ENCODE peak calls at places on chromosomes 11 and 22, in six cellular contexts. One of them, this sample, is unnamed.

GRCh38 chr11:7575841-7576451 is 62.1 kb downstream of the PPFIBP2 start:
- DNase-seq in lower lobe of right lung: no peak
- DNase-seq in mammary epithelial cell: no peak
- DNase-seq in left ventricle myocardium inferior: no peak
- DNase-seq in esophagus squamous epithelium: no peak
- DNase-seq in spleen: no peak
- DNase-seq in this sample: peak; percentile 74

GRCh38 chr11:70647188-70648166 is 249.1 kb downstream of the CTTN start:
- DNase-seq in esophagus squamous epithelium: no peak
- DNase-seq in lower lobe of right lung: no peak
- DNase-seq in spleen: no peak
- DNase-seq in left ventricle myocardium inferior: no peak
- DNase-seq in mammary epithelial cell: no peak
- DNase-seq in this sample: no peak

GRCh38 chr11:12087075-12087775 is 23.2 kb upstream of the MICAL2 start:
- DNase-seq in lower lobe of right lung: peak; percentile 68
- DNase-seq in mammary epithelial cell: peak; percentile 87
- DNase-seq in left ventricle myocardium inferior: no peak
- DNase-seq in esophagus squamous epithelium: no peak
- DNase-seq in spleen: peak; percentile 79
- DNase-seq in this sample: no peak

GRCh38 chr11:133479209-133479608 is 53.1 kb downstream of the OPCML start:
- DNase-seq in esophagus squamous epithelium: no peak
- DNase-seq in mammary epithelial cell: peak; percentile 1
- DNase-seq in left ventricle myocardium inferior: no peak
- DNase-seq in spleen: no peak
- DNase-seq in lower lobe of right lung: no peak
- DNase-seq in this sample: no peak

GRCh38 chr11:65439331-65440181 is 17.0 kb downstream of the NEAT1 start:
- DNase-seq in esophagus squamous epithelium: no peak
- DNase-seq in mammary epithelial cell: no peak
- DNase-seq in spleen: no peak
- DNase-seq in left ventricle myocardium inferior: no peak
- DNase-seq in lower lobe of right lung: no peak
- DNase-seq in this sample: peak; percentile 24

GRCh38 chr11:27757953-27758352 is 57.7 kb upstream of the BDNF start:
- DNase-seq in spleen: no peak
- DNase-seq in left ventricle myocardium inferior: no peak
- DNase-seq in mammary epithelial cell: peak; percentile 3
- DNase-seq in esophagus squamous epithelium: no peak
- DNase-seq in lower lobe of right lung: no peak
- DNase-seq in this sample: no peak

GRCh38 chr22:23925020-23925606 is 30.9 kb downstream of the MIF start:
- DNase-seq in lower lobe of right lung: no peak
- DNase-seq in left ventricle myocardium inferior: no peak
- DNase-seq in esophagus squamous epithelium: no peak
- DNase-seq in mammary epithelial cell: no peak
- DNase-seq in spleen: no peak
- DNase-seq in this sample: no peak

GRCh38 chr22:21632931-21633330 is 371 bp downstream of the CCDC116 start:
- DNase-seq in lower lobe of right lung: no peak
- DNase-seq in left ventricle myocardium inferior: no peak
- DNase-seq in mammary epithelial cell: no peak
- DNase-seq in spleen: no peak
- DNase-seq in esophagus squamous epithelium: no peak
- DNase-seq in this sample: no peak

GRCh38 chr22:42294034-42294985 is 23.9 kb upstream of the TCF20 start:
- DNase-seq in spleen: no peak
- DNase-seq in mammary epithelial cell: peak; percentile 42
- DNase-seq in left ventricle myocardium inferior: peak; percentile 53
- DNase-seq in esophagus squamous epithelium: no peak
- DNase-seq in lower lobe of right lung: no peak
- DNase-seq in this sample: peak; percentile 38

GRCh38 chr11:119982517-119983239 is 155.2 kb downstream of the TRIM29 start:
- DNase-seq in spleen: no peak
- DNase-seq in mammary epithelial cell: no peak
- DNase-seq in left ventricle myocardium inferior: no peak
- DNase-seq in lower lobe of right lung: no peak
- DNase-seq in esophagus squamous epithelium: no peak
- DNase-seq in this sample: no peak

GRCh38 chr11:84790849-84791427 is 836.2 kb downstream of the DLG2 start:
- DNase-seq in left ventricle myocardium inferior: no peak
- DNase-seq in esophagus squamous epithelium: no peak
- DNase-seq in lower lobe of right lung: no peak
- DNase-seq in mammary epithelial cell: no peak
- DNase-seq in spleen: no peak
- DNase-seq in this sample: no peak

GRCh38 chr11:47324520-47324919 is 28.0 kb downstream of the MYBPC3 start:
- DNase-seq in spleen: no peak
- DNase-seq in esophagus squamous epithelium: no peak
- DNase-seq in lower lobe of right lung: no peak
- DNase-seq in left ventricle myocardium inferior: no peak
- DNase-seq in mammary epithelial cell: no peak
- DNase-seq in this sample: no peak

GRCh38 chr11:45285931-45286632 is at the start of gene SYT13:
- DNase-seq in lower lobe of right lung: no peak
- DNase-seq in mammary epithelial cell: no peak
- DNase-seq in spleen: no peak
- DNase-seq in left ventricle myocardium inferior: no peak
- DNase-seq in esophagus squamous epithelium: no peak
- DNase-seq in this sample: peak; percentile 78

GRCh38 chr22:22166941-22167713 is 77.5 kb upstream of the VPREB1 start:
- DNase-seq in mammary epithelial cell: no peak
- DNase-seq in esophagus squamous epithelium: no peak
- DNase-seq in lower lobe of right lung: no peak
- DNase-seq in left ventricle myocardium inferior: no peak
- DNase-seq in spleen: no peak
- DNase-seq in this sample: no peak

GRCh38 chr11:104979839-104980238 is 11.5 kb upstream of the CASP4 start:
- DNase-seq in lower lobe of right lung: no peak
- DNase-seq in mammary epithelial cell: no peak
- DNase-seq in left ventricle myocardium inferior: no peak
- DNase-seq in esophagus squamous epithelium: no peak
- DNase-seq in spleen: no peak
- DNase-seq in this sample: no peak

GRCh38 chr22:21568207-21569075 is 927 bp downstream of the UBE2L3 start:
- DNase-seq in esophagus squamous epithelium: no peak
- DNase-seq in lower lobe of right lung: no peak
- DNase-seq in spleen: peak; percentile 81
- DNase-seq in mammary epithelial cell: no peak
- DNase-seq in left ventricle myocardium inferior: peak; percentile 19
- DNase-seq in this sample: no peak

GRCh38 chr22:50209893-50210292 is 9.1 kb downstream of the SELENOO start:
- DNase-seq in esophagus squamous epithelium: no peak
- DNase-seq in mammary epithelial cell: peak; percentile 37
- DNase-seq in left ventricle myocardium inferior: peak; percentile 59
- DNase-seq in lower lobe of right lung: peak; percentile 72
- DNase-seq in spleen: peak; percentile 87
- DNase-seq in this sample: peak; percentile 79

GRCh38 chr22:37301144-37301820 is 19.0 kb downstream of the CYTH4 start:
- DNase-seq in esophagus squamous epithelium: no peak
- DNase-seq in lower lobe of right lung: no peak
- DNase-seq in mammary epithelial cell: no peak
- DNase-seq in spleen: no peak
- DNase-seq in left ventricle myocardium inferior: no peak
- DNase-seq in this sample: no peak

GRCh38 chr11:57552479-57552878 is 15.0 kb downstream of the UBE2L6 start:
- DNase-seq in spleen: no peak
- DNase-seq in esophagus squamous epithelium: no peak
- DNase-seq in lower lobe of right lung: no peak
- DNase-seq in left ventricle myocardium inferior: no peak
- DNase-seq in mammary epithelial cell: no peak
- DNase-seq in this sample: no peak

GRCh38 chr11:23973244-23973643 is 523.6 kb upstream of the LUZP2 start:
- DNase-seq in left ventricle myocardium inferior: no peak
- DNase-seq in lower lobe of right lung: no peak
- DNase-seq in esophagus squamous epithelium: no peak
- DNase-seq in spleen: no peak
- DNase-seq in mammary epithelial cell: no peak
- DNase-seq in this sample: no peak

DNA sequence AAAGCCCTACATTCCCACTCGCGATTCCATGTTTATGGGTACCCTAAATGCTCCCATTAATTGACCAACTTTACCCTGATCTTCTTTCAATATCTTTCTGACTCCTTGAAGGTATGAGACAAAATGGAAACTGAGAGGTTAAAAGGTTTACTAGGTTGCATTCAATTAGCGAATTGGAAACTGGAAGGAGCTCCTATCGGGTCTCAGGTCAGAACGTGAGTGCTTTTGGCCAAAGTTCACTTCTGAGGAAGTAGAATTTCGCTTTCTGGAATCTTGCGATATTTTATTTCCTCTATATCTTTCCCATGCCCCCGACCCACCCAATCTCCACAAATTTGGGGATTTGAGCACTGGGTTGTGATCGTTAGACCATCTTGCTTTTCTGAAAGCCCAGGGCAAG is 2.6 kb downstream of the EHF start:
- DNase-seq in esophagus squamous epithelium: no peak
- DNase-seq in lower lobe of right lung: no peak
- DNase-seq in spleen: no peak
- DNase-seq in mammary epithelial cell: no peak
- DNase-seq in left ventricle myocardium inferior: no peak
- DNase-seq in this sample: no peak
- H3K27ac ChIP-seq in esophagus squamous epithelium: peak overlapping the region; percentile 88
- H3K27ac ChIP-seq in lower lobe of right lung: peak overlapping the region; percentile 74
- H3K27ac ChIP-seq in spleen: no peak overlapping the region
- H3K27ac ChIP-seq in mammary epithelial cell: no peak overlapping the region
- H3K27ac ChIP-seq in left ventricle myocardium inferior: no peak overlapping the region
- H3K27ac ChIP-seq in this sample: peak overlapping the region; percentile 82

DNA sequence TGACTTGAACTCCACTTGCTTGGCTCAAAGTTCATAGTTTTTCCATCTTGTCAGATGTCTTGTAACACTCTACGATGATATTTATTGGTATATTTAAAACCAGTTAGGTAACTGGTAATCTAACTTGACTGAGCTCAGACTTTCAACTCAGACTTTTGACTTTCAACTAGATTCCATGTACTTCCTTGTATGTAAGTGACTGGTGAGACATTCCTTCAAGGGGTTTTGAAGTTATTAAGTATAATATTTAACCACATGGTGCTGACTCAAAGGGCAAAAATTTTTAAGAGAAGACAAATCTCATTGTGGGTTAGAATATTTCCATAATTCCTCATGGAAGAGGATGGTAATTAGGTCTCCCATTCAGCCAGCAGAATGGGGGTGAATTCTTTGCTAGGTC is 631.3 kb upstream of the ANO5 start:
- DNase-seq in spleen: no peak
- DNase-seq in mammary epithelial cell: peak; percentile 64
- DNase-seq in esophagus squamous epithelium: no peak
- DNase-seq in lower lobe of right lung: no peak
- DNase-seq in left ventricle myocardium inferior: no peak
- DNase-seq in this sample: no peak
- H3K27ac ChIP-seq in spleen: no peak overlapping the region
- H3K27ac ChIP-seq in mammary epithelial cell: no peak overlapping the region
- H3K27ac ChIP-seq in esophagus squamous epithelium: no peak overlapping the region
- H3K27ac ChIP-seq in lower lobe of right lung: no peak overlapping the region
- H3K27ac ChIP-seq in left ventricle myocardium inferior: no peak overlapping the region
- H3K27ac ChIP-seq in this sample: no peak overlapping the region

GRCh38 chr11:31772412-31772811 is 38.7 kb downstream of the PAX6 start:
- DNase-seq in spleen: no peak
- DNase-seq in lower lobe of right lung: no peak
- DNase-seq in esophagus squamous epithelium: no peak
- DNase-seq in mammary epithelial cell: no peak
- DNase-seq in left ventricle myocardium inferior: no peak
- DNase-seq in this sample: no peak

GRCh38 chr11:31768744-31769143 is 42.4 kb downstream of the PAX6 start:
- DNase-seq in mammary epithelial cell: no peak
- DNase-seq in lower lobe of right lung: no peak
- DNase-seq in spleen: no peak
- DNase-seq in left ventricle myocardium inferior: no peak
- DNase-seq in esophagus squamous epithelium: no peak
- DNase-seq in this sample: no peak

GRCh38 chr11:31767665-31768064 is 43.5 kb downstream of the PAX6 start:
- DNase-seq in esophagus squamous epithelium: no peak
- DNase-seq in mammary epithelial cell: no peak
- DNase-seq in left ventricle myocardium inferior: no peak
- DNase-seq in lower lobe of right lung: no peak
- DNase-seq in spleen: no peak
- DNase-seq in this sample: no peak

GRCh38 chr11:31769241-31769640 is 41.9 kb downstream of the PAX6 start:
- DNase-seq in lower lobe of right lung: no peak
- DNase-seq in esophagus squamous epithelium: no peak
- DNase-seq in mammary epithelial cell: no peak
- DNase-seq in spleen: no peak
- DNase-seq in left ventricle myocardium inferior: no peak
- DNase-seq in this sample: no peak

DNA sequence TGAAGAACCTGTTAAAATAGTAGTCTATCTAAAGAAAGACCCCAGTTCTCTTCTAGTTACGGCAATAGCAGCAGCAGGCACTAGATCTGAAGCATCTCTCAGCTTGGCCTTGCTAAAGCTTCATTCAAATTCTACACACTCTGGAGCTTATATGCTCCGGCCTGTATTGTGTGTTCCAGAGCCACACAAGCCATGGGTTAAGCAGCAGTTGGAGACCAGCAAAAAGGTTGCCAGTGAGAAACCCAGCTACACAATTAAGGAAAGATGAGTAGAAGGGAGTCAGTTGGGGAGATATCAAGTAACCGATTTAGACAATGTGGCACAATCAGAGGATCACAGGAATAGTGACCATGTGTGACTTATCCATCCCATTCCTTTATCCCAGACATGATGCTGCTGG is 41.1 kb downstream of the PAX6 start:
- DNase-seq in mammary epithelial cell: no peak
- DNase-seq in spleen: no peak
- DNase-seq in lower lobe of right lung: no peak
- DNase-seq in esophagus squamous epithelium: no peak
- DNase-seq in left ventricle myocardium inferior: no peak
- DNase-seq in this sample: no peak
- H3K27ac ChIP-seq in mammary epithelial cell: no peak overlapping the region
- H3K27ac ChIP-seq in spleen: no peak overlapping the region
- H3K27ac ChIP-seq in lower lobe of right lung: no peak overlapping the region
- H3K27ac ChIP-seq in esophagus squamous epithelium: no peak overlapping the region
- H3K27ac ChIP-seq in left ventricle myocardium inferior: no peak overlapping the region
- H3K27ac ChIP-seq in this sample: no peak overlapping the region

GRCh38 chr22:29769723-29770321 is 2.7 kb downstream of the UQCR10 start:
- DNase-seq in left ventricle myocardium inferior: no peak
- DNase-seq in esophagus squamous epithelium: no peak
- DNase-seq in lower lobe of right lung: no peak
- DNase-seq in spleen: no peak
- DNase-seq in mammary epithelial cell: no peak
- DNase-seq in this sample: no peak

GRCh38 chr22:29768052-29768680 is 997 bp downstream of the UQCR10 start:
- DNase-seq in mammary epithelial cell: no peak
- DNase-seq in lower lobe of right lung: no peak
- DNase-seq in spleen: no peak
- DNase-seq in esophagus squamous epithelium: no peak
- DNase-seq in left ventricle myocardium inferior: no peak
- DNase-seq in this sample: no peak

GRCh38 chr22:29767289-29768051 is at the start of gene UQCR10:
- DNase-seq in left ventricle myocardium inferior: peak; percentile 94
- DNase-seq in mammary epithelial cell: peak; percentile 83
- DNase-seq in spleen: peak; percentile 97
- DNase-seq in esophagus squamous epithelium: peak; percentile 62
- DNase-seq in lower lobe of right lung: peak; percentile 98
- DNase-seq in this sample: peak; percentile 95

GRCh38 chr22:29773233-29773632 is 6.1 kb downstream of the UQCR10 start:
- DNase-seq in left ventricle myocardium inferior: no peak
- DNase-seq in mammary epithelial cell: peak; percentile 79
- DNase-seq in esophagus squamous epithelium: no peak
- DNase-seq in spleen: no peak
- DNase-seq in lower lobe of right lung: no peak
- DNase-seq in this sample: no peak
- H3K27ac ChIP-seq in left ventricle myocardium inferior: peak overlapping the region; percentile 22
- H3K27ac ChIP-seq in mammary epithelial cell: peak overlapping the region; percentile 32
- H3K27ac ChIP-seq in esophagus squamous epithelium: peak overlapping the region; percentile 38
- H3K27ac ChIP-seq in spleen: no peak overlapping the region
- H3K27ac ChIP-seq in lower lobe of right lung: no peak overlapping the region
- H3K27ac ChIP-seq in this sample: no peak overlapping the region